ENCODE peak calls at places on chromosomes 13 and 19, in ten cellular contexts. One of them, this sample, is unnamed.
A peak's percentile ranks its signal among the peaks of the same experiment; 100 is the strongest.

GRCh38 chr13:87669379-87669978 is 1.7 kb upstream of the SLITRK5 start:
- DNase-seq in tibial nerve: no peak
- DNase-seq in cardiac muscle cell: peak; percentile 26
- DNase-seq in HCT116: no peak
- DNase-seq in stomach: no peak
- DNase-seq in CD4-positive, alpha-beta T cell: no peak
- DNase-seq in adrenal gland: no peak
- DNase-seq in pancreas: no peak
- DNase-seq in left ventricle myocardium inferior: no peak
- DNase-seq in tibial artery: no peak
- DNase-seq in this sample: no peak

GRCh38 chr19:38784224-38784623 is 4.8 kb upstream of the LGALS7B start:
- DNase-seq in tibial nerve: no peak
- DNase-seq in cardiac muscle cell: peak; percentile 57
- DNase-seq in HCT116: no peak
- DNase-seq in stomach: no peak
- DNase-seq in CD4-positive, alpha-beta T cell: no peak
- DNase-seq in adrenal gland: peak; percentile 77
- DNase-seq in pancreas: no peak
- DNase-seq in left ventricle myocardium inferior: no peak
- DNase-seq in tibial artery: no peak
- DNase-seq in this sample: no peak

GRCh38 chr19:52492991-52493470 is 34.4 kb upstream of the ZNF808 start:
- DNase-seq in tibial nerve: no peak
- DNase-seq in cardiac muscle cell: no peak
- DNase-seq in HCT116: no peak
- DNase-seq in stomach: no peak
- DNase-seq in CD4-positive, alpha-beta T cell: no peak
- DNase-seq in adrenal gland: no peak
- DNase-seq in pancreas: no peak
- DNase-seq in left ventricle myocardium inferior: peak; percentile 15
- DNase-seq in tibial artery: no peak
- DNase-seq in this sample: no peak

GRCh38 chr13:52599853-52600603 is 42.2 kb upstream of the HNRNPA1L2 start:
- DNase-seq in tibial nerve: no peak
- DNase-seq in cardiac muscle cell: peak; percentile 53
- DNase-seq in HCT116: no peak
- DNase-seq in stomach: no peak
- DNase-seq in CD4-positive, alpha-beta T cell: no peak
- DNase-seq in adrenal gland: peak; percentile 31
- DNase-seq in pancreas: peak; percentile 76
- DNase-seq in left ventricle myocardium inferior: peak; percentile 42
- DNase-seq in tibial artery: no peak
- DNase-seq in this sample: no peak

GRCh38 chr19:53183146-53183545 is 10.0 kb downstream of the ZNF665 start:
- DNase-seq in tibial nerve: no peak
- DNase-seq in cardiac muscle cell: no peak
- DNase-seq in HCT116: no peak
- DNase-seq in stomach: no peak
- DNase-seq in CD4-positive, alpha-beta T cell: no peak
- DNase-seq in adrenal gland: no peak
- DNase-seq in pancreas: no peak
- DNase-seq in left ventricle myocardium inferior: no peak
- DNase-seq in tibial artery: no peak
- DNase-seq in this sample: no peak

GRCh38 chr13:80030491-80030890 is 310.4 kb downstream of the SPRY2 start:
- DNase-seq in tibial nerve: no peak
- DNase-seq in cardiac muscle cell: peak; percentile 40
- DNase-seq in HCT116: peak; percentile 18
- DNase-seq in stomach: no peak
- DNase-seq in CD4-positive, alpha-beta T cell: no peak
- DNase-seq in adrenal gland: no peak
- DNase-seq in pancreas: no peak
- DNase-seq in left ventricle myocardium inferior: no peak
- DNase-seq in tibial artery: no peak
- DNase-seq in this sample: no peak

GRCh38 chr19:17953869-17954268 is 13.0 kb upstream of the KCNN1 start:
- DNase-seq in tibial nerve: no peak
- DNase-seq in cardiac muscle cell: no peak
- DNase-seq in HCT116: no peak
- DNase-seq in stomach: no peak
- DNase-seq in CD4-positive, alpha-beta T cell: no peak
- DNase-seq in adrenal gland: no peak
- DNase-seq in pancreas: no peak
- DNase-seq in left ventricle myocardium inferior: no peak
- DNase-seq in tibial artery: no peak
- DNase-seq in this sample: no peak

GRCh38 chr19:46042252-46042883 is 1.6 kb upstream of the IGFL4 start:
- DNase-seq in tibial nerve: no peak
- DNase-seq in cardiac muscle cell: no peak
- DNase-seq in HCT116: no peak
- DNase-seq in stomach: no peak
- DNase-seq in CD4-positive, alpha-beta T cell: no peak
- DNase-seq in adrenal gland: no peak
- DNase-seq in pancreas: no peak
- DNase-seq in left ventricle myocardium inferior: no peak
- DNase-seq in tibial artery: no peak
- DNase-seq in this sample: no peak

GRCh38 chr13:109704771-109705628 is 81.4 kb downstream of the IRS2 start:
- DNase-seq in tibial nerve: peak; percentile 53
- DNase-seq in cardiac muscle cell: peak; percentile 42
- DNase-seq in HCT116: no peak
- DNase-seq in stomach: peak; percentile 57
- DNase-seq in CD4-positive, alpha-beta T cell: no peak
- DNase-seq in adrenal gland: peak; percentile 52
- DNase-seq in pancreas: no peak
- DNase-seq in left ventricle myocardium inferior: peak; percentile 47
- DNase-seq in tibial artery: peak; percentile 79
- DNase-seq in this sample: no peak

GRCh38 chr19:34960940-34961679 is 2.9 kb downstream of the ZNF792 start:
- DNase-seq in tibial nerve: no peak
- DNase-seq in cardiac muscle cell: no peak
- DNase-seq in HCT116: no peak
- DNase-seq in stomach: no peak
- DNase-seq in CD4-positive, alpha-beta T cell: no peak
- DNase-seq in adrenal gland: no peak
- DNase-seq in pancreas: no peak
- DNase-seq in left ventricle myocardium inferior: no peak
- DNase-seq in tibial artery: no peak
- DNase-seq in this sample: no peak

GRCh38 chr19:34962281-34962944 is 1.6 kb downstream of the ZNF792 start:
- DNase-seq in tibial nerve: no peak
- DNase-seq in cardiac muscle cell: peak; percentile 46
- DNase-seq in HCT116: no peak
- DNase-seq in stomach: no peak
- DNase-seq in CD4-positive, alpha-beta T cell: no peak
- DNase-seq in adrenal gland: no peak
- DNase-seq in pancreas: no peak
- DNase-seq in left ventricle myocardium inferior: no peak
- DNase-seq in tibial artery: no peak
- DNase-seq in this sample: no peak

GRCh38 chr19:34961775-34962174 is 2.3 kb downstream of the ZNF792 start:
- DNase-seq in tibial nerve: no peak
- DNase-seq in cardiac muscle cell: no peak
- DNase-seq in HCT116: no peak
- DNase-seq in stomach: no peak
- DNase-seq in CD4-positive, alpha-beta T cell: no peak
- DNase-seq in adrenal gland: no peak
- DNase-seq in pancreas: no peak
- DNase-seq in left ventricle myocardium inferior: no peak
- DNase-seq in tibial artery: no peak
- DNase-seq in this sample: no peak

GRCh38 chr19:34959021-34959420 is 5.0 kb downstream of the ZNF792 start:
- DNase-seq in tibial nerve: no peak
- DNase-seq in cardiac muscle cell: no peak
- DNase-seq in HCT116: no peak
- DNase-seq in stomach: no peak
- DNase-seq in CD4-positive, alpha-beta T cell: no peak
- DNase-seq in adrenal gland: peak; percentile 17
- DNase-seq in pancreas: no peak
- DNase-seq in left ventricle myocardium inferior: no peak
- DNase-seq in tibial artery: no peak
- DNase-seq in this sample: no peak

GRCh38 chr19:34960103-34960805 is 3.8 kb downstream of the ZNF792 start:
- DNase-seq in tibial nerve: no peak
- DNase-seq in cardiac muscle cell: peak; percentile 60
- DNase-seq in HCT116: no peak
- DNase-seq in stomach: no peak
- DNase-seq in CD4-positive, alpha-beta T cell: no peak
- DNase-seq in adrenal gland: no peak
- DNase-seq in pancreas: no peak
- DNase-seq in left ventricle myocardium inferior: no peak
- DNase-seq in tibial artery: no peak
- DNase-seq in this sample: no peak
- H3K9me3 ChIP-seq in tibial nerve: no peaks in the 10 kb centered on the region
- H3K9me3 ChIP-seq in cardiac muscle cell: peaks cover 8% of the 10 kb centered on the region
- H3K9me3 ChIP-seq in HCT116: peaks cover 38% of the 10 kb centered on the region
- H3K9me3 ChIP-seq in stomach: peaks cover 57% of the 10 kb centered on the region
- H3K9me3 ChIP-seq in CD4-positive, alpha-beta T cell: peaks cover 74% of the 10 kb centered on the region
- H3K9me3 ChIP-seq in adrenal gland: no peaks in the 10 kb centered on the region
- H3K9me3 ChIP-seq in pancreas: no peaks in the 10 kb centered on the region
- H3K9me3 ChIP-seq in left ventricle myocardium inferior: peaks cover 67% of the 10 kb centered on the region
- H3K9me3 ChIP-seq in tibial artery: peaks cover 61% of the 10 kb centered on the region
- H3K9me3 ChIP-seq in this sample: peaks cover 56% of the 10 kb centered on the region

GRCh38 chr13:43852923-43853404 is 26.6 kb downstream of the CCDC122 start:
- DNase-seq in tibial nerve: no peak
- DNase-seq in cardiac muscle cell: no peak
- DNase-seq in HCT116: no peak
- DNase-seq in stomach: no peak
- DNase-seq in CD4-positive, alpha-beta T cell: no peak
- DNase-seq in adrenal gland: no peak
- DNase-seq in pancreas: no peak
- DNase-seq in left ventricle myocardium inferior: no peak
- DNase-seq in tibial artery: no peak
- DNase-seq in this sample: no peak
- H3K9me3 ChIP-seq in tibial nerve: no peaks in the 10 kb centered on the region
- H3K9me3 ChIP-seq in cardiac muscle cell: no peaks in the 10 kb centered on the region
- H3K9me3 ChIP-seq in HCT116: peaks cover 4% of the 10 kb centered on the region
- H3K9me3 ChIP-seq in stomach: peaks cover 31% of the 10 kb centered on the region
- H3K9me3 ChIP-seq in CD4-positive, alpha-beta T cell: peaks cover 36% of the 10 kb centered on the region
- H3K9me3 ChIP-seq in adrenal gland: no peaks in the 10 kb centered on the region
- H3K9me3 ChIP-seq in pancreas: no peaks in the 10 kb centered on the region
- H3K9me3 ChIP-seq in left ventricle myocardium inferior: peaks cover 69% of the 10 kb centered on the region
- H3K9me3 ChIP-seq in tibial artery: peaks cover 47% of the 10 kb centered on the region
- H3K9me3 ChIP-seq in this sample: peaks cover 10% of the 10 kb centered on the region

GRCh38 chr13:19184176-19184575 is 2.6 kb upstream of the TUBA3C start:
- DNase-seq in tibial nerve: no peak
- DNase-seq in cardiac muscle cell: no peak
- DNase-seq in HCT116: no peak
- DNase-seq in stomach: peak; percentile 9
- DNase-seq in CD4-positive, alpha-beta T cell: no peak
- DNase-seq in adrenal gland: no peak
- DNase-seq in pancreas: no peak
- DNase-seq in left ventricle myocardium inferior: no peak
- DNase-seq in tibial artery: no peak
- DNase-seq in this sample: no peak
- H3K9me3 ChIP-seq in tibial nerve: no peaks in the 10 kb centered on the region
- H3K9me3 ChIP-seq in cardiac muscle cell: no peaks in the 10 kb centered on the region
- H3K9me3 ChIP-seq in HCT116: no peaks in the 10 kb centered on the region
- H3K9me3 ChIP-seq in stomach: no peaks in the 10 kb centered on the region
- H3K9me3 ChIP-seq in CD4-positive, alpha-beta T cell: no peaks in the 10 kb centered on the region
- H3K9me3 ChIP-seq in adrenal gland: no peaks in the 10 kb centered on the region
- H3K9me3 ChIP-seq in pancreas: no peaks in the 10 kb centered on the region
- H3K9me3 ChIP-seq in left ventricle myocardium inferior: no peaks in the 10 kb centered on the region
- H3K9me3 ChIP-seq in tibial artery: no peaks in the 10 kb centered on the region
- H3K9me3 ChIP-seq in this sample: no peaks in the 10 kb centered on the region

GRCh38 chr19:14718522-14719113 is 28.8 kb downstream of the ZNF333 start:
- DNase-seq in tibial nerve: no peak
- DNase-seq in cardiac muscle cell: peak; percentile 3
- DNase-seq in HCT116: no peak
- DNase-seq in stomach: no peak
- DNase-seq in CD4-positive, alpha-beta T cell: no peak
- DNase-seq in adrenal gland: no peak
- DNase-seq in pancreas: no peak
- DNase-seq in left ventricle myocardium inferior: no peak
- DNase-seq in tibial artery: no peak
- DNase-seq in this sample: no peak
- H3K9me3 ChIP-seq in tibial nerve: peaks cover 17% of the 10 kb centered on the region
- H3K9me3 ChIP-seq in cardiac muscle cell: peaks cover 13% of the 10 kb centered on the region
- H3K9me3 ChIP-seq in HCT116: peaks cover 52% of the 10 kb centered on the region
- H3K9me3 ChIP-seq in stomach: peaks cover 95% of the 10 kb centered on the region
- H3K9me3 ChIP-seq in CD4-positive, alpha-beta T cell: peaks cover 88% of the 10 kb centered on the region
- H3K9me3 ChIP-seq in adrenal gland: peaks cover 6% of the 10 kb centered on the region
- H3K9me3 ChIP-seq in pancreas: no peaks in the 10 kb centered on the region
- H3K9me3 ChIP-seq in left ventricle myocardium inferior: peaks cover 100% of the 10 kb centered on the region
- H3K9me3 ChIP-seq in tibial artery: peaks cover 99% of the 10 kb centered on the region
- H3K9me3 ChIP-seq in this sample: peaks cover 33% of the 10 kb centered on the region

GRCh38 chr13:70523622-70524021 is 415.4 kb upstream of the KLHL1 start:
- DNase-seq in tibial nerve: peak; percentile 10
- DNase-seq in cardiac muscle cell: no peak
- DNase-seq in HCT116: no peak
- DNase-seq in stomach: no peak
- DNase-seq in CD4-positive, alpha-beta T cell: no peak
- DNase-seq in adrenal gland: no peak
- DNase-seq in pancreas: no peak
- DNase-seq in left ventricle myocardium inferior: no peak
- DNase-seq in tibial artery: no peak
- DNase-seq in this sample: no peak

GRCh38 chr13:70527553-70527952 is 419.3 kb upstream of the KLHL1 start:
- DNase-seq in tibial nerve: no peak
- DNase-seq in cardiac muscle cell: no peak
- DNase-seq in HCT116: no peak
- DNase-seq in stomach: no peak
- DNase-seq in CD4-positive, alpha-beta T cell: no peak
- DNase-seq in adrenal gland: no peak
- DNase-seq in pancreas: no peak
- DNase-seq in left ventricle myocardium inferior: no peak
- DNase-seq in tibial artery: no peak
- DNase-seq in this sample: no peak
- H3K9me3 ChIP-seq in tibial nerve: no peaks in the 10 kb centered on the region
- H3K9me3 ChIP-seq in cardiac muscle cell: no peaks in the 10 kb centered on the region
- H3K9me3 ChIP-seq in HCT116: no peaks in the 10 kb centered on the region
- H3K9me3 ChIP-seq in stomach: no peaks in the 10 kb centered on the region
- H3K9me3 ChIP-seq in CD4-positive, alpha-beta T cell: no peaks in the 10 kb centered on the region
- H3K9me3 ChIP-seq in adrenal gland: no peaks in the 10 kb centered on the region
- H3K9me3 ChIP-seq in pancreas: no peaks in the 10 kb centered on the region
- H3K9me3 ChIP-seq in left ventricle myocardium inferior: no peaks in the 10 kb centered on the region
- H3K9me3 ChIP-seq in tibial artery: no peaks in the 10 kb centered on the region
- H3K9me3 ChIP-seq in this sample: no peaks in the 10 kb centered on the region

DNA sequence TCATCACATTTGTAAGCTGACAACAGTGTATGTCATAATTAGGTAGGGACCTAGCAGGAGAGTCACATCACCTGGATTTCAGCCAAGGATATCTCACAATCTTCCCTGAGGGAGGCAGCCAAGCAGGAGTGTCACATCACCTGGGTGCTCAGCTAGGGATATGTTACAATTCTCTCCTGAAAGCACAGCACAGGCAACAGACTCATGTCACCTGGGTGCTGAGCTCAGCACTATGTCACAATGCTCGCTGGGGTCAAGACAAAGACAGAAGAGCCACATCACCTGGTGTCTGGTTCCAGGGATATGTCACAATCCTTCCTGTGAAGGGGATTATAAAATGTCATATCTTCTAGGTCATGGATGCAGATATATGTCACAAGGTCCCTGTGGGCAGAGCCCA is 123.7 kb downstream of the ZNF675 start:
- DNase-seq in tibial nerve: no peak
- DNase-seq in cardiac muscle cell: no peak
- DNase-seq in HCT116: no peak
- DNase-seq in stomach: no peak
- DNase-seq in CD4-positive, alpha-beta T cell: no peak
- DNase-seq in adrenal gland: no peak
- DNase-seq in pancreas: no peak
- DNase-seq in left ventricle myocardium inferior: no peak
- DNase-seq in tibial artery: no peak
- DNase-seq in this sample: no peak
- H3K9me3 ChIP-seq in tibial nerve: no peaks in the 10 kb centered on the region
- H3K9me3 ChIP-seq in cardiac muscle cell: no peaks in the 10 kb centered on the region
- H3K9me3 ChIP-seq in HCT116: no peaks in the 10 kb centered on the region
- H3K9me3 ChIP-seq in stomach: peaks cover 16% of the 10 kb centered on the region
- H3K9me3 ChIP-seq in CD4-positive, alpha-beta T cell: no peaks in the 10 kb centered on the region
- H3K9me3 ChIP-seq in adrenal gland: no peaks in the 10 kb centered on the region
- H3K9me3 ChIP-seq in pancreas: no peaks in the 10 kb centered on the region
- H3K9me3 ChIP-seq in left ventricle myocardium inferior: peaks cover 6% of the 10 kb centered on the region
- H3K9me3 ChIP-seq in tibial artery: peaks cover 5% of the 10 kb centered on the region
- H3K9me3 ChIP-seq in this sample: no peaks in the 10 kb centered on the region